ENCODE peak calls at places on chromosomes 3 and 15, in four cellular contexts. X is right lobe of liver, B is lower leg skin, K is breast epithelium. Y is an unnamed sample.

GRCh38 chr15:77907824-77908751 is 169.4 kb downstream of the TBC1D2B start:
- DNase-seq in K (no peak), X (peak), B (no peak), Y (no peak)

GRCh38 chr15:92021765-92022164 is 168.3 kb downstream of the SLCO3A1 start:
- DNase-seq in K (no peak), B (no peak), X (no peak), Y (no peak)

GRCh38 chr3:160400048-160400630 is 689 bp downstream of the SMC4 start:
- DNase-seq in X (peak), B (peak), K (no peak), Y (no peak)

GRCh38 chr15:66679043-66679656 is 22.9 kb upstream of the SMAD6 start:
- DNase-seq in B (no peak), K (no peak), X (no peak), Y (no peak)

GRCh38 chr3:33491697-33492096 is 51.5 kb upstream of the UBP1 start:
- DNase-seq in X (no peak), K (no peak), B (no peak), Y (no peak)

GRCh38 chr3:186962445-186962844 is 32.1 kb downstream of the ST6GAL1 start:
- DNase-seq in B (no peak), X (no peak), K (no peak), Y (no peak)

GRCh38 chr15:39823634-39824033 is 41.0 kb upstream of the FSIP1 start:
- DNase-seq in B (no peak), K (no peak), X (no peak), Y (no peak)

GRCh38 chr3:137820366-137820765 is 56.3 kb downstream of the SOX14 start:
- DNase-seq in X (no peak), K (no peak), B (no peak), Y (no peak)

GRCh38 chr3:53261712-53262111 is 5.9 kb upstream of the TKT start:
- DNase-seq in K (no peak), B (no peak), X (no peak), Y (no peak)

GRCh38 chr3:124584552-124585391 is 145.5 kb upstream of the UMPS start:
- DNase-seq in K (peak), X (peak), B (peak), Y (no peak)

GRCh38 chr15:77870195-77871065 is 207.1 kb downstream of the TBC1D2B start:
- DNase-seq in X (peak), B (peak), K (peak), Y (peak)

GRCh38 chr3:169091196-169091595 is 572.3 kb downstream of the MECOM start:
- DNase-seq in K (no peak), X (no peak), B (no peak), Y (no peak)

GRCh38 chr15:90594297-90594696 is 64.6 kb downstream of the CRTC3 start:
- DNase-seq in K (peak), B (peak), X (peak), Y (no peak)

GRCh38 chr3:16516695-16517481 is 3.4 kb upstream of the RFTN1 start:
- DNase-seq in B (peak), X (no peak), K (no peak), Y (peak)

GRCh38 chr15:93158104-93158503 is 69.1 kb upstream of the RGMA start:
- DNase-seq in B (no peak), K (no peak), X (no peak), Y (no peak)

GRCh38 chr15:74375303-74375693 is 7.9 kb upstream of the CYP11A1 start:
- DNase-seq in B (peak), K (peak), X (peak), Y (peak)

GRCh38 chr3:195162033-195162669 is 108.8 kb downstream of the XXYLT1 start:
- DNase-seq in X (peak), K (no peak), B (no peak), Y (no peak)

GRCh38 chr3:131192701-131193100 is 166.0 kb downstream of the NEK11 start:
- DNase-seq in X (no peak), B (no peak), K (no peak), Y (no peak)

GRCh38 chr3:149654188-149654601 is 3.6 kb downstream of the WWTR1 start:
- DNase-seq in K (no peak), B (no peak), X (no peak), Y (no peak)

GRCh38 chr3:161420746-161421145 is 49.4 kb upstream of the SPTSSB start:
- DNase-seq in X (peak), B (no peak), K (no peak), Y (no peak)

GRCh38 chr15:30001592-30001991 is 81.2 kb upstream of the GOLGA8J start:
- DNase-seq in K (no peak), X (no peak), B (no peak), Y (no peak)

GRCh38 chr3:64318001-64318400 is 92.7 kb upstream of the PRICKLE2 start:
- DNase-seq in X (no peak), K (no peak), B (no peak), Y (no peak)

GRCh38 chr15:88218557-88219214 is 37.9 kb downstream of the NTRK3 start:
- DNase-seq in B (no peak), X (no peak), K (no peak), Y (no peak)

GRCh38 chr3:51974277-51974962 is 444 bp upstream of the ABHD14A start:
- DNase-seq in B (peak), K (peak), X (peak), Y (no peak)

GRCh38 chr3:182436547-182436946 is 356.8 kb upstream of the ATP11B start:
- DNase-seq in K (no peak), X (no peak), B (no peak), Y (no peak)

GRCh38 chr15:36696191-36696590 is 116.8 kb downstream of the CDIN1 start:
- DNase-seq in B (no peak), X (no peak), K (no peak), Y (no peak)

GRCh38 chr3:161893972-161894371 is 397.4 kb downstream of the OTOL1 start:
- DNase-seq in X (no peak), B (no peak), K (no peak), Y (no peak)

GRCh38 chr15:100266166-100266565 is 75.6 kb downstream of the ADAMTS17 start:
- DNase-seq in K (no peak), B (no peak), X (no peak), Y (no peak)

GRCh38 chr15:81160312-81161214 is 26.5 kb downstream of the CFAP161 start:
- DNase-seq in B (peak), K (no peak), X (no peak), Y (no peak)

GRCh38 chr3:41893977-41894376 is 67.9 kb downstream of the ULK4 start:
- DNase-seq in K (no peak), B (peak), X (no peak), Y (peak)

GRCh38 chr3:18559323-18559972 is 134.3 kb upstream of the SATB1 start:
- DNase-seq in K (no peak), B (no peak), X (no peak), Y (no peak)

DNA sequence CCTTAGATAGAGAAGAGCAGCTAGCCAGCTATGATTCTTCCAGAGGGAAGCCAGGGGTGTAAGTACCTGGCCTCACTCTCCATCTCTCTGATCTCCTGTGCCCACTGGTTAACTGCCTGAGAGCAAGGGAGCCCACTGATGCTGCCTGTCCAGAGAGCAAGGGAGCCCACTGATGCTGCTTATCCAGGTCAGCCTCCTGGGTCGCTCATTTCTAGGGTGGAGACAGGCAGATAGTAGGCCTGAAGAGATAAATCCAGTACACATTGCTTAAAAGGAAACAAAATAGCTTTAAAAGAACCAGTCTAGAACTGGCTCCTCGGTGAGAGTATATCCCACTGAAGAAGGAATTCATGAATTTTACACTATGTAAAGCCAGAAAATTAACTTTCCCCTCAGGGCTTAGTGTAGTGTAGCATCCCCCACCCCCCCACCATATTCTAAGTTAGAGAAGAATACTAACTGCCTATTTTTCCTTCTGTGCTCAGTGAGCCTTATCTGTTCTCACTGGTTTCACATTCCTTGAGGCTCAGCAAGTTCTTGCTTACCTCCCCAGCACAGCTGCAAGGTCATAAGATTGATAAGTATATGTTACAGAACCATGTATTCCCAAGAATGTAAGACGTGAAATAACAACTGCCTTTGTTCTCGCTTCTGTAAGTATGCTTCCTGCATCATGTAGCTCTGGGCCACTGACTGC is 30.5 kb upstream of the NOX5 start:
- DNase-seq in X (no peak), K (no peak), B (no peak), Y (no peak)
- TF ChIP-seq POLR2A in X (no peak), K (no peak), B (no peak), Y (no peak)

GRCh38 chr15:75662823-75663519 is 15.3 kb downstream of the SNX33 start:
- DNase-seq in B (no peak), X (no peak), K (no peak), Y (no peak)

GRCh38 chr15:75659928-75660645 is 12.4 kb downstream of the SNX33 start:
- DNase-seq in B (no peak), K (no peak), X (no peak), Y (no peak)

GRCh38 chr15:75659141-75659771 is 11.5 kb downstream of the SNX33 start:
- DNase-seq in X (no peak), K (no peak), B (no peak), Y (no peak)

GRCh38 chr15:75661779-75662140 is 14.0 kb downstream of the SNX33 start:
- DNase-seq in B (no peak), X (no peak), K (no peak), Y (no peak)

GRCh38 chr15:75661041-75661778 is 13.5 kb downstream of the SNX33 start:
- DNase-seq in B (peak), K (peak), X (peak), Y (peak)
- TF ChIP-seq POLR2A in B (no peak), K (no peak), X (peak), Y (peak)

GRCh38 chr3:111594205-111594604 is 941 bp downstream of the ZBED2 start:
- DNase-seq in K (no peak), B (no peak), X (no peak), Y (peak)

GRCh38 chr3:111592143-111592542 is 3.0 kb downstream of the ZBED2 start:
- DNase-seq in K (no peak), B (no peak), X (no peak), Y (no peak)

GRCh38 chr3:111591555-111591954 is 3.6 kb downstream of the ZBED2 start:
- DNase-seq in K (no peak), B (no peak), X (no peak), Y (no peak)

GRCh38 chr3:111593666-111594065 is 1.5 kb downstream of the ZBED2 start:
- DNase-seq in K (no peak), B (no peak), X (no peak), Y (no peak)

GRCh38 chr3:111592941-111593340 is 2.2 kb downstream of the ZBED2 start:
- DNase-seq in X (no peak), K (no peak), B (no peak), Y (no peak)
- TF ChIP-seq POLR2A in X (no peak), K (no peak), B (no peak), Y (no peak)

GRCh38 chr3:10816019-10816862 is at the start of gene SLC6A11:
- DNase-seq in K (no peak), B (no peak), X (no peak), Y (no peak)
- TF ChIP-seq POLR2A in K (no peak), B (no peak), X (no peak), Y (no peak)

GRCh38 chr3:58563386-58564035 is 13.7 kb downstream of the FAM107A start:
- DNase-seq in K (no peak), B (no peak), X (no peak), Y (peak)

GRCh38 chr3:58564054-58564453 is 13.1 kb downstream of the FAM107A start:
- DNase-seq in K (no peak), B (no peak), X (no peak), Y (no peak)

GRCh38 chr3:58559586-58559985 is 17.6 kb downstream of the FAM107A start:
- DNase-seq in B (no peak), X (no peak), K (no peak), Y (no peak)

GRCh38 chr3:58562498-58562897 is 14.7 kb downstream of the FAM107A start:
- DNase-seq in K (no peak), B (no peak), X (no peak), Y (no peak)

GRCh38 chr3:58560771-58561311 is 16.4 kb downstream of the FAM107A start:
- DNase-seq in X (no peak), B (no peak), K (no peak), Y (peak)
- TF ChIP-seq POLR2A in X (no peak), B (no peak), K (no peak), Y (no peak)

GRCh38 chr3:171150945-171151344 is 124.4 kb upstream of the SLC2A2 start:
- DNase-seq in B (no peak), K (no peak), X (no peak), Y (no peak)
- TF ChIP-seq POLR2A in B (no peak), K (no peak), X (no peak), Y (no peak)

GRCh38 chr3:129234441-129234840 is 15.0 kb upstream of the COPG1 start:
- DNase-seq in X (no peak), K (no peak), B (no peak), Y (no peak)

GRCh38 chr3:129231331-129232119 is 17.9 kb upstream of the COPG1 start:
- DNase-seq in B (no peak), X (no peak), K (no peak), Y (no peak)

GRCh38 chr3:129228891-129229585 is 20.4 kb upstream of the COPG1 start:
- DNase-seq in X (no peak), B (no peak), K (no peak), Y (peak)

GRCh38 chr3:129233538-129233937 is 15.9 kb upstream of the COPG1 start:
- DNase-seq in X (no peak), K (no peak), B (peak), Y (no peak)

GRCh38 chr3:129230311-129231019 is 18.9 kb upstream of the COPG1 start:
- DNase-seq in K (no peak), B (no peak), X (no peak), Y (peak)
- TF ChIP-seq POLR2A in K (no peak), B (no peak), X (peak), Y (no peak)

DNA sequence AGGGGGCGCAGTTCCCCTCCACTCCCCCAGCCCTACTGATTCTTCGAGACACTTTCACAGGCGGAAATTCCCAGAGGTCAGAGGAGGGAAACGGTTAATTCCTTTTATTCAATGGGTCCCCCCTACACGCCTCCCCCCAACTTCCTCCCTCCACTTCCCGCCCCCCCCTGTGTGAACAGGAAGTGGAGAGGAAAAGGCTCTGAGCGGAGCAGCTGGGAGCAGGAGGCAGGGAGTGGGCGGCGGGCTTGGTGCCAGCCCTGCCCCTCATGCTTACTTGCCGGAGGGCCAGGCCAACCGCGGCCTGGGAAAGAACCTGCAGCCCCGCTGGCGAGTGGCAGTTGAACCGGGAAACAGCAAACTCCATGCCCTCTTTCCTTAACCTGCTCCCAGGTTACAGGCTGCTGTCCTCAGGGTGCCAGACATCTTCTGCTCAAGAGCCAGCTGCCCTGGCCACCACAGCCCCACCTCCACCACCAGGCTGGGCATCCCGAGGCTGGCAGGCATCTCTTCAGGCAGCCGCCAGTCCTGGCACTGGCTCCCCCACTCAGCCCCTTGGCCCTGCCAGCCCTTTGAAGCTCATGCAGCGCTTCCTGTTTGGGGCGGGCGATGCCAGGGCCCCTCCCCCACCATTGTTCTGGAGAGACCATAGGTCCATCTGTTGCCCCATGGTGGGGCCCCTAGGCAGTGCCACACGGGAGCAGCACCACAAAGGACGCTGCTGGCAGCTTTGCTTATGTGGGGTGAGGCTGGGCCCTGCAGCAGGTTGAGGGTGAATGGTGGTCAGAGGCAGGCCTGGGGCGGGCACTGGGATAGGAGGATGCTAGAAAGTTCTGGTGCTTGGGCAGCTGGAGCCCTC is 12.9 kb downstream of the VPS18 start:
- DNase-seq in X (peak), B (no peak), K (no peak), Y (no peak)
- TF ChIP-seq POLR2A in X (no peak), B (no peak), K (no peak), Y (no peak)

GRCh38 chr3:185561374-185561943 is 9.1 kb upstream of the LIPH start:
- DNase-seq in K (no peak), B (no peak), X (no peak), Y (no peak)
- TF ChIP-seq POLR2A in K (no peak), B (no peak), X (no peak), Y (no peak)

GRCh38 chr3:98765721-98766120 is 2.6 kb downstream of the ST3GAL6 start:
- DNase-seq in X (no peak), B (no peak), K (no peak), Y (no peak)
- TF ChIP-seq POLR2A in X (no peak), B (no peak), K (no peak), Y (no peak)